ENCODE peak calls at places on chromosomes 3 and 15, in four cellular contexts. One of them, this sample, is unnamed.
A peak's percentile ranks its signal among the peaks of the same experiment; 100 is the strongest.

GRCh38 chr3:64319391-64319790 is 94.1 kb upstream of the PRICKLE2 start:
- DNase-seq in GM23248: peak; percentile 14
- DNase-seq in PC-3: no peak
- DNase-seq in MM.1S: no peak
- DNase-seq in this sample: no peak

GRCh38 chr3:133663569-133664313 is 2.0 kb upstream of the TOPBP1 start:
- DNase-seq in PC-3: peak; percentile 66
- DNase-seq in MM.1S: peak; percentile 75
- DNase-seq in GM23248: peak; percentile 75
- DNase-seq in this sample: peak; percentile 11

GRCh38 chr15:58058068-58058467 is 7.4 kb downstream of the ALDH1A2 start:
- DNase-seq in PC-3: no peak
- DNase-seq in MM.1S: no peak
- DNase-seq in GM23248: no peak
- DNase-seq in this sample: no peak

GRCh38 chr3:158679547-158680000 is 7.1 kb upstream of the LXN start:
- DNase-seq in MM.1S: no peak
- DNase-seq in PC-3: peak; percentile 27
- DNase-seq in GM23248: peak; percentile 60
- DNase-seq in this sample: no peak

GRCh38 chr3:140753865-140754754 is 76.2 kb downstream of the TRIM42 start:
- DNase-seq in PC-3: peak; percentile 39
- DNase-seq in MM.1S: peak; percentile 97
- DNase-seq in GM23248: no peak
- DNase-seq in this sample: peak; percentile 8

GRCh38 chr15:68526269-68526668 is 52.5 kb upstream of the CORO2B start:
- DNase-seq in PC-3: peak; percentile 38
- DNase-seq in MM.1S: no peak
- DNase-seq in GM23248: peak; percentile 89
- DNase-seq in this sample: no peak

GRCh38 chr3:168269019-168269418 is 173.3 kb upstream of the GOLIM4 start:
- DNase-seq in PC-3: no peak
- DNase-seq in GM23248: no peak
- DNase-seq in MM.1S: no peak
- DNase-seq in this sample: no peak

GRCh38 chr3:181860243-181860642 is 148.5 kb downstream of the SOX2 start:
- DNase-seq in GM23248: no peak
- DNase-seq in MM.1S: no peak
- DNase-seq in PC-3: no peak
- DNase-seq in this sample: no peak

GRCh38 chr3:71450985-71451560 is 132.5 kb downstream of the FOXP1 start:
- DNase-seq in GM23248: no peak
- DNase-seq in PC-3: no peak
- DNase-seq in MM.1S: no peak
- DNase-seq in this sample: no peak

GRCh38 chr3:144362126-144362525 is 390.5 kb downstream of the DIPK2A start:
- DNase-seq in GM23248: peak; percentile 37
- DNase-seq in MM.1S: no peak
- DNase-seq in PC-3: peak; percentile 65
- DNase-seq in this sample: peak; percentile 33

GRCh38 chr15:50744601-50745000 is 20.9 kb downstream of the SPPL2A start:
- DNase-seq in MM.1S: no peak
- DNase-seq in PC-3: no peak
- DNase-seq in GM23248: peak; percentile 32
- DNase-seq in this sample: no peak

GRCh38 chr3:39180546-39181346 is 11.6 kb downstream of the XIRP1 start:
- DNase-seq in GM23248: peak; percentile 96
- DNase-seq in PC-3: peak; percentile 84
- DNase-seq in MM.1S: peak; percentile 95
- DNase-seq in this sample: peak; percentile 75

GRCh38 chr15:20644026-20644425 is 102.4 kb upstream of the GOLGA6L6 start:
- DNase-seq in GM23248: no peak
- DNase-seq in PC-3: no peak
- DNase-seq in MM.1S: no peak
- DNase-seq in this sample: no peak

GRCh38 chr3:94896994-94897393 is 834.1 kb downstream of the NSUN3 start:
- DNase-seq in MM.1S: peak; percentile 63
- DNase-seq in GM23248: no peak
- DNase-seq in PC-3: no peak
- DNase-seq in this sample: no peak

GRCh38 chr3:128343287-128344045 is 123.2 kb downstream of the DNAJB8 start:
- DNase-seq in PC-3: peak; percentile 78
- DNase-seq in GM23248: peak; percentile 19
- DNase-seq in MM.1S: no peak
- DNase-seq in this sample: peak; percentile 75

GRCh38 chr15:70101459-70102113 is 3.9 kb upstream of the TLE3 start:
- DNase-seq in GM23248: peak; percentile 80
- DNase-seq in PC-3: peak; percentile 79
- DNase-seq in MM.1S: peak; percentile 89
- DNase-seq in this sample: peak; percentile 56

GRCh38 chr3:136720091-136720490 is 32.1 kb downstream of the STAG1 start:
- DNase-seq in GM23248: no peak
- DNase-seq in PC-3: no peak
- DNase-seq in MM.1S: no peak
- DNase-seq in this sample: no peak

GRCh38 chr15:68704496-68705021 is 116.1 kb downstream of the ANP32A start:
- DNase-seq in GM23248: peak; percentile 14
- DNase-seq in MM.1S: no peak
- DNase-seq in PC-3: no peak
- DNase-seq in this sample: no peak

DNA sequence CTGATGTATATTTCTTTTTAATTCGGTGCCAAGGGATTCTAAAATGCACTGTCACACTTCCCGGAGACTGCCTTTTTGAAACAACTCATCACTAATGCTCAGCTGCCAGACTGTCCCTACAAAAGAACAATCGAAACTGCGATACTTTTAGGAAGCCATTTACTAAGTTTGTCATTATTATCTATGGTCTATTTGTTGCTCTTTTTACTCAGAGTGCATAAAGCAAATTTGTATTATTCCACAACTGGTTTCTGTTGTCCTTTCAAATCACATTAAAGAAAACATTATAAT is 60.8 kb downstream of the TM4SF4 start:
- DNase-seq in PC-3: no peak
- DNase-seq in MM.1S: no peak
- DNase-seq in GM23248: peak; percentile 70
- DNase-seq in this sample: no peak
- H4K20me1 ChIP-seq in PC-3: no peaks in the 10 kb centered on the region
- H4K20me1 ChIP-seq in MM.1S: no peaks in the 10 kb centered on the region
- H4K20me1 ChIP-seq in GM23248: no peaks in the 10 kb centered on the region
- H4K20me1 ChIP-seq in this sample: no peaks in the 10 kb centered on the region

GRCh38 chr3:41162981-41163380 is 36.3 kb upstream of the CTNNB1 start:
- DNase-seq in PC-3: no peak
- DNase-seq in MM.1S: no peak
- DNase-seq in GM23248: no peak
- DNase-seq in this sample: no peak
- H3K9me2 ChIP-seq in PC-3: no peaks in the 10 kb centered on the region
- H3K9me2 ChIP-seq in MM.1S: no peaks in the 10 kb centered on the region
- H3K9me2 ChIP-seq in GM23248: no peaks in the 10 kb centered on the region
- H3K9me2 ChIP-seq in this sample: no peaks in the 10 kb centered on the region

GRCh38 chr3:186807231-186807630 is 949 bp upstream of the RFC4 start:
- DNase-seq in GM23248: no peak
- DNase-seq in MM.1S: no peak
- DNase-seq in PC-3: no peak
- DNase-seq in this sample: no peak
- H3K27ac ChIP-seq in GM23248: no peak overlapping the region
- H3K27ac ChIP-seq in MM.1S: peak overlapping the region; percentile 66
- H3K27ac ChIP-seq in PC-3: no peak overlapping the region
- H3K27ac ChIP-seq in this sample: peak overlapping the region; percentile 79

GRCh38 chr3:177108648-177109047 is 88.6 kb downstream of the TBL1XR1 start:
- DNase-seq in PC-3: no peak
- DNase-seq in GM23248: no peak
- DNase-seq in MM.1S: no peak
- DNase-seq in this sample: no peak
- H4K20me1 ChIP-seq in PC-3: peaks cover 30% of the 10 kb centered on the region
- H4K20me1 ChIP-seq in GM23248: peaks cover 20% of the 10 kb centered on the region
- H4K20me1 ChIP-seq in MM.1S: peaks cover 89% of the 10 kb centered on the region
- H4K20me1 ChIP-seq in this sample: peaks cover 77% of the 10 kb centered on the region